ENCODE peak calls at places on chromosomes 1 and 21, in six cellular contexts. One of them, this sample, is unnamed.

GRCh38 chr21:36330904-36331303 is 10.9 kb downstream of the MORC3 start:
- DNase-seq in AG10803: peak
- DNase-seq in HFF-Myc: no peak
- DNase-seq in HuH-7: peak
- DNase-seq in effector CD8-positive, alpha-beta T cell: peak
- DNase-seq in activated naive CD8-positive, alpha-beta T cell treated with anti-CD3 and anti-CD28 coated beads, Interleukin-2, amount 10 ng/mL, durations not matched to agents 7 days and 5 days: no peak
- DNase-seq in this sample: no peak

GRCh38 chr1:74673351-74674111 is at the start of gene ERICH3:
- DNase-seq in AG10803: no peak
- DNase-seq in effector CD8-positive, alpha-beta T cell: no peak
- DNase-seq in activated naive CD8-positive, alpha-beta T cell treated with anti-CD3 and anti-CD28 coated beads, Interleukin-2, amount 10 ng/mL, durations not matched to agents 7 days and 5 days: no peak
- DNase-seq in HFF-Myc: no peak
- DNase-seq in HuH-7: no peak
- DNase-seq in this sample: no peak

GRCh38 chr1:92291372-92291999 is 7.3 kb downstream of the GLMN start:
- DNase-seq in effector CD8-positive, alpha-beta T cell: no peak
- DNase-seq in activated naive CD8-positive, alpha-beta T cell treated with anti-CD3 and anti-CD28 coated beads, Interleukin-2, amount 10 ng/mL, durations not matched to agents 7 days and 5 days: no peak
- DNase-seq in HuH-7: peak
- DNase-seq in HFF-Myc: peak
- DNase-seq in AG10803: peak
- DNase-seq in this sample: peak

GRCh38 chr1:156815307-156815826 is 1.3 kb downstream of the SH2D2A start:
- DNase-seq in effector CD8-positive, alpha-beta T cell: no peak
- DNase-seq in HFF-Myc: peak
- DNase-seq in AG10803: peak
- DNase-seq in activated naive CD8-positive, alpha-beta T cell treated with anti-CD3 and anti-CD28 coated beads, Interleukin-2, amount 10 ng/mL, durations not matched to agents 7 days and 5 days: peak
- DNase-seq in HuH-7: no peak
- DNase-seq in this sample: peak

GRCh38 chr21:36626791-36627190 is 72.1 kb upstream of the SIM2 start:
- DNase-seq in activated naive CD8-positive, alpha-beta T cell treated with anti-CD3 and anti-CD28 coated beads, Interleukin-2, amount 10 ng/mL, durations not matched to agents 7 days and 5 days: no peak
- DNase-seq in HuH-7: no peak
- DNase-seq in effector CD8-positive, alpha-beta T cell: no peak
- DNase-seq in HFF-Myc: no peak
- DNase-seq in AG10803: no peak
- DNase-seq in this sample: no peak

GRCh38 chr1:18978706-18979105 is 22.2 kb upstream of the IFFO2 start:
- DNase-seq in HuH-7: no peak
- DNase-seq in AG10803: no peak
- DNase-seq in activated naive CD8-positive, alpha-beta T cell treated with anti-CD3 and anti-CD28 coated beads, Interleukin-2, amount 10 ng/mL, durations not matched to agents 7 days and 5 days: no peak
- DNase-seq in HFF-Myc: no peak
- DNase-seq in effector CD8-positive, alpha-beta T cell: no peak
- DNase-seq in this sample: no peak

GRCh38 chr1:25927541-25928265 is 21.5 kb upstream of the STMN1 start:
- DNase-seq in effector CD8-positive, alpha-beta T cell: no peak
- DNase-seq in AG10803: no peak
- DNase-seq in HuH-7: no peak
- DNase-seq in HFF-Myc: no peak
- DNase-seq in activated naive CD8-positive, alpha-beta T cell treated with anti-CD3 and anti-CD28 coated beads, Interleukin-2, amount 10 ng/mL, durations not matched to agents 7 days and 5 days: no peak
- DNase-seq in this sample: no peak

GRCh38 chr1:232891116-232891515 is 59.3 kb upstream of the NTPCR start:
- DNase-seq in HuH-7: no peak
- DNase-seq in HFF-Myc: no peak
- DNase-seq in activated naive CD8-positive, alpha-beta T cell treated with anti-CD3 and anti-CD28 coated beads, Interleukin-2, amount 10 ng/mL, durations not matched to agents 7 days and 5 days: no peak
- DNase-seq in AG10803: peak
- DNase-seq in effector CD8-positive, alpha-beta T cell: no peak
- DNase-seq in this sample: peak

GRCh38 chr21:37620401-37620800 is 253.8 kb downstream of the DYRK1A start:
- DNase-seq in effector CD8-positive, alpha-beta T cell: no peak
- DNase-seq in activated naive CD8-positive, alpha-beta T cell treated with anti-CD3 and anti-CD28 coated beads, Interleukin-2, amount 10 ng/mL, durations not matched to agents 7 days and 5 days: no peak
- DNase-seq in HuH-7: no peak
- DNase-seq in AG10803: peak
- DNase-seq in HFF-Myc: no peak
- DNase-seq in this sample: no peak

GRCh38 chr1:224065455-224065854 is 48.5 kb upstream of the FBXO28 start:
- DNase-seq in HuH-7: no peak
- DNase-seq in effector CD8-positive, alpha-beta T cell: no peak
- DNase-seq in HFF-Myc: no peak
- DNase-seq in activated naive CD8-positive, alpha-beta T cell treated with anti-CD3 and anti-CD28 coated beads, Interleukin-2, amount 10 ng/mL, durations not matched to agents 7 days and 5 days: no peak
- DNase-seq in AG10803: peak
- DNase-seq in this sample: no peak

GRCh38 chr1:57712846-57713245 is 289.0 kb upstream of the DAB1 start:
- DNase-seq in AG10803: no peak
- DNase-seq in HuH-7: no peak
- DNase-seq in effector CD8-positive, alpha-beta T cell: no peak
- DNase-seq in HFF-Myc: no peak
- DNase-seq in activated naive CD8-positive, alpha-beta T cell treated with anti-CD3 and anti-CD28 coated beads, Interleukin-2, amount 10 ng/mL, durations not matched to agents 7 days and 5 days: no peak
- DNase-seq in this sample: no peak

GRCh38 chr1:226945106-226945857 is 5.2 kb downstream of the COQ8A start:
- DNase-seq in HuH-7: peak
- DNase-seq in HFF-Myc: no peak
- DNase-seq in effector CD8-positive, alpha-beta T cell: no peak
- DNase-seq in AG10803: no peak
- DNase-seq in activated naive CD8-positive, alpha-beta T cell treated with anti-CD3 and anti-CD28 coated beads, Interleukin-2, amount 10 ng/mL, durations not matched to agents 7 days and 5 days: no peak
- DNase-seq in this sample: no peak

This sample was measured in smooth muscle cell of the brain vasculature.